ENCODE peak calls at places on chromosomes 7 and 10, in five cellular contexts. P, Y, L, B and X are unnamed samples. For H3K27me3, the result is how much of the 10 kb centered on the place peaks cover.

GRCh38 chr7:135204876-135205275 is 6.5 kb downstream of the WDR91 start:
- DNase-seq in P (no peak), Y (no peak), L (peak), B (no peak), X (no peak)

GRCh38 chr7:13097508-13097907 is 410.1 kb downstream of the ARL4A start:
- DNase-seq in P (no peak), Y (no peak), L (no peak), B (no peak), X (no peak)

GRCh38 chr10:130744631-130745030 is 566.9 kb downstream of the TCERG1L start:
- DNase-seq in P (no peak), Y (no peak), L (no peak), B (no peak), X (no peak)

GRCh38 chr10:68900427-68901105 is 549 bp upstream of the DDX50 start:
- DNase-seq in P (no peak), Y (peak), L (no peak), B (peak), X (no peak)

GRCh38 chr7:121544726-121545125 is 148.6 kb upstream of the FAM3C start:
- DNase-seq in P (no peak), Y (peak), L (peak), B (no peak), X (no peak)

GRCh38 chr7:134618756-134619530 is 27.7 kb upstream of the BPGM start:
- DNase-seq in P (no peak), Y (no peak), L (peak), B (no peak), X (no peak)

GRCh38 chr7:17126413-17127374 is 171.8 kb upstream of the AHR start:
- DNase-seq in P (no peak), Y (no peak), L (no peak), B (no peak), X (no peak)

GRCh38 chr10:100825325-100825875 is 80.0 kb downstream of the PAX2 start:
- DNase-seq in P (no peak), Y (no peak), L (no peak), B (no peak), X (no peak)

GRCh38 chr7:96182424-96183158 is 139.3 kb downstream of the SLC25A13 start:
- DNase-seq in P (no peak), Y (no peak), L (no peak), B (no peak), X (no peak)

GRCh38 chr10:71694567-71694968 is 25.0 kb downstream of the C10orf105 start:
- DNase-seq in P (peak), Y (no peak), L (no peak), B (peak), X (peak)

GRCh38 chr10:98055875-98056516 is 25.6 kb upstream of the CRTAC1 start:
- DNase-seq in P (no peak), Y (no peak), L (peak), B (no peak), X (no peak)

GRCh38 chr7:81937091-81937490 is 167.2 kb upstream of the HGF start:
- DNase-seq in P (no peak), Y (no peak), L (peak), B (no peak), X (no peak)

GRCh38 chr10:103874730-103875129 is 19.4 kb upstream of the SH3PXD2A start:
- DNase-seq in P (no peak), Y (no peak), L (no peak), B (peak), X (no peak)

GRCh38 chr7:30705596-30705995 is 23.3 kb upstream of the CRHR2 start:
- DNase-seq in P (no peak), Y (no peak), L (no peak), B (no peak), X (no peak)

GRCh38 chr7:135597181-135597925 is 39.6 kb downstream of the NUP205 start:
- DNase-seq in P (no peak), Y (no peak), L (no peak), B (no peak), X (no peak)

GRCh38 chr10:3945026-3945425 is 160.0 kb upstream of the KLF6 start:
- DNase-seq in P (no peak), Y (no peak), L (no peak), B (no peak), X (no peak)

GRCh38 chr10:86085136-86085535 is 281.5 kb downstream of the GRID1 start:
- DNase-seq in P (no peak), Y (no peak), L (no peak), B (no peak), X (no peak)

GRCh38 chr7:93910076-93910994 is 4.0 kb downstream of the GNGT1 start:
- DNase-seq in P (peak), Y (peak), L (no peak), B (peak), X (no peak)

GRCh38 chr10:113059001-113059780 is 109.1 kb downstream of the TCF7L2 start:
- DNase-seq in P (peak), Y (peak), L (peak), B (no peak), X (no peak)

GRCh38 chr7:30172451-30172850 is 37.7 kb downstream of the MTURN start:
- DNase-seq in P (no peak), Y (no peak), L (peak), B (no peak), X (no peak)

GRCh38 chr7:19442016-19442785 is 266.6 kb downstream of the POLR1F start:
- DNase-seq in P (no peak), Y (peak), L (peak), B (no peak), X (no peak)

GRCh38 chr7:76509931-76510877 is at the start of gene UPK3B:
- DNase-seq in P (no peak), Y (no peak), L (peak), B (no peak), X (no peak)

GRCh38 chr7:1395211-1396070 is 63.8 kb downstream of the MICALL2 start:
- DNase-seq in P (no peak), Y (no peak), L (no peak), B (peak), X (no peak)

GRCh38 chr7:1394371-1394770 is 64.9 kb downstream of the MICALL2 start:
- DNase-seq in P (no peak), Y (no peak), L (no peak), B (peak), X (no peak)

GRCh38 chr7:1391449-1391848 is 67.8 kb downstream of the MICALL2 start:
- DNase-seq in P (no peak), Y (no peak), L (no peak), B (no peak), X (no peak)

GRCh38 chr7:1393421-1393820 is 65.8 kb downstream of the MICALL2 start:
- DNase-seq in P (no peak), Y (no peak), L (no peak), B (peak), X (no peak)

DNA sequence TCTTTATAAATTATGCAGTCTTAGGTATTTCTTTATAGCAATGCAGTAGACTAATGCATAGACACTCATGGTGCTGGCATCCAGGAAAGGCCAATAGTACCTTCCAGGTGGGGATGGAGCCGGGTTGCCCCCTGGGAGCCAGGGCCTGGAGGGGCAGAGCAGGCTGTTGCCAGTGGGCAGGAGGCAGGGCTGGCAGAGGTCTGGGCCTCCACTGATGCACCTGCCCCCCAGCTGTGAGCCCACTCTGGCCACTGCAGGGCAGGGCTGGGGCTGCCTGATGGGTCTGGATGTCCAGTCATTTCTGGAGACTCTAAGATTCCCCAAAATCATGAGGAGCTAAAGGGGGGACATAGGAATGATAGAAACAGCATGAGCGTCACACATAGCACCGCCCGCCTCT is 66.7 kb downstream of the MICALL2 start:
- DNase-seq in P (no peak), Y (no peak), L (no peak), B (peak), X (no peak)
- H3K27me3 ChIP-seq in P (under half), Y (under half), L (under half), B (half or more), X (under half)

GRCh38 chr10:133030791-133031190 is 56.9 kb upstream of the ADGRA1 start:
- DNase-seq in P (no peak), Y (no peak), L (peak), B (no peak), X (no peak)

GRCh38 chr10:133028158-133028557 is 59.6 kb upstream of the ADGRA1 start:
- DNase-seq in P (no peak), Y (no peak), L (no peak), B (no peak), X (no peak)

GRCh38 chr10:133028956-133029355 is 58.8 kb upstream of the ADGRA1 start:
- DNase-seq in P (no peak), Y (no peak), L (no peak), B (no peak), X (no peak)

GRCh38 chr10:133031541-133032125 is 56.1 kb upstream of the ADGRA1 start:
- DNase-seq in P (no peak), Y (no peak), L (no peak), B (no peak), X (no peak)

GRCh38 chr10:133030126-133030525 is 57.6 kb upstream of the ADGRA1 start:
- DNase-seq in P (no peak), Y (no peak), L (no peak), B (no peak), X (no peak)
- H3K27me3 ChIP-seq in P (under half), Y (under half), L (under half), B (under half), X (under half)

DNA sequence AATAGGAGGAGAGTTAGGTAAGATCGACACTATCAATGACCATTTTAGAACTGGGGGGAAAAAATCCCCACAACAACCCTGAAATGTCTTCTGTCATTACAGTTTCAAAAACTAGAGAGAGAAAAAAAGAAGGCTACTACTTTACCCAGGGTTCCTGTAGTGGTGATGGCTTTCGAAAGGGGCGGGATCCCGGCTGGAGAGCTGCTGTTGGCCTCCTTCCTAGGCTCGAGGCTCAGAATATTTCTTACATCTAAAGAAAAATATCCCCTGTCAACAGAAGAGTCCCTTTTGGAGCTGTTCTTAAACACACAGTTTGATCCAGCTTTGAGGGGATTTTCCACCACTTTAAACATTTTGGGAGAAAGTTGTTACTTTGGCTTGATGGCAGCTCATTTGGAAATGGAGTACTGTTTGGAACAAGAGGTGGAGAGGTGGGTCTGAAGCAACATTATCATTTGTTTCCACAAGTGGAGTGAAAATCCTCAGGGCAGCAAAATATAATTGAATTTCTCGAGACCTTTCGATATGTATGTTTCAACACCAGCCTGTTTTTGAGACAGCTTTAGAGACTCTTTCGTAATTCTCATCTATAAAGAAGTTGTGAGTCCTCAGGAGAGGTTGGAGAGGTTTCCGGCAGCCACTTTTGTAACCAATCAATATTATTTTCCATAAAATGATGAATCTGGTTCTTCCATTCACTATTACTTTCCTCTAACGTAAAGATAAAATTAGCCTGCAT is 5.1 kb downstream of the HOXA13 start:
- DNase-seq in P (no peak), Y (no peak), L (no peak), B (no peak), X (no peak)
- H3K27me3 ChIP-seq in P (half or more), Y (half or more), L (half or more), B (half or more), X (under half)

GRCh38 chr10:1671366-1672000 is 65.8 kb downstream of the ADARB2 start:
- DNase-seq in P (no peak), Y (no peak), L (no peak), B (no peak), X (no peak)

GRCh38 chr10:1669433-1669832 is 67.9 kb downstream of the ADARB2 start:
- DNase-seq in P (no peak), Y (no peak), L (no peak), B (no peak), X (no peak)

GRCh38 chr10:1672001-1672781 is 65.1 kb downstream of the ADARB2 start:
- DNase-seq in P (no peak), Y (no peak), L (no peak), B (no peak), X (no peak)

GRCh38 chr10:1668347-1668746 is 69.0 kb downstream of the ADARB2 start:
- DNase-seq in P (no peak), Y (no peak), L (no peak), B (no peak), X (no peak)

GRCh38 chr10:1670541-1671365 is 66.6 kb downstream of the ADARB2 start:
- DNase-seq in P (no peak), Y (no peak), L (no peak), B (no peak), X (no peak)
- H3K27me3 ChIP-seq in P (under half), Y (under half), L (under half), B (under half), X (under half)

GRCh38 chr10:120946497-120946896 is 95.3 kb downstream of the WDR11 start:
- DNase-seq in P (no peak), Y (no peak), L (no peak), B (no peak), X (no peak)

GRCh38 chr10:120950103-120950561 is 99.0 kb downstream of the WDR11 start:
- DNase-seq in P (peak), Y (no peak), L (peak), B (peak), X (no peak)

GRCh38 chr10:120948889-120949382 is 97.8 kb downstream of the WDR11 start:
- DNase-seq in P (peak), Y (peak), L (peak), B (peak), X (no peak)

GRCh38 chr10:120951288-120951687 is 100.1 kb downstream of the WDR11 start:
- DNase-seq in P (no peak), Y (no peak), L (no peak), B (no peak), X (no peak)

GRCh38 chr10:120949511-120950102 is 98.4 kb downstream of the WDR11 start:
- DNase-seq in P (no peak), Y (no peak), L (no peak), B (no peak), X (no peak)
- H3K27me3 ChIP-seq in P (under half), Y (under half), L (under half), B (under half), X (under half)